ENCODE peak calls at places on chromosomes 16 and 17, in five cellular contexts. One of them, this sample, is unnamed.

GRCh38 chr17:41060052-41060604 is at the start of gene KRTAP2-3:
- DNase-seq in NCI-H2171: no peak
- DNase-seq in aorta: no peak
- DNase-seq in NCI-H1436: no peak
- DNase-seq in NCI-H774: no peak
- DNase-seq in this sample: no peak

GRCh38 chr16:66273036-66273435 is 93.5 kb upstream of the CDH5 start:
- DNase-seq in aorta: no peak
- DNase-seq in NCI-H1436: no peak
- DNase-seq in NCI-H774: no peak
- DNase-seq in NCI-H2171: no peak
- DNase-seq in this sample: no peak

GRCh38 chr17:66634193-66634592 is 200.7 kb upstream of the CACNG5 start:
- DNase-seq in NCI-H2171: no peak
- DNase-seq in NCI-H1436: no peak
- DNase-seq in NCI-H774: no peak
- DNase-seq in aorta: no peak
- DNase-seq in this sample: no peak

GRCh38 chr16:46632778-46633733 is 11.9 kb upstream of the SHCBP1 start:
- DNase-seq in NCI-H2171: no peak
- DNase-seq in NCI-H774: peak
- DNase-seq in aorta: no peak
- DNase-seq in NCI-H1436: no peak
- DNase-seq in this sample: no peak

GRCh38 chr17:81285179-81285878 is 9.8 kb downstream of the SLC38A10 start:
- DNase-seq in NCI-H2171: no peak
- DNase-seq in NCI-H1436: no peak
- DNase-seq in aorta: peak
- DNase-seq in NCI-H774: no peak
- DNase-seq in this sample: no peak

GRCh38 chr16:30004811-30005242 is 6.0 kb downstream of the DOC2A start:
- DNase-seq in aorta: no peak
- DNase-seq in NCI-H1436: peak
- DNase-seq in NCI-H2171: no peak
- DNase-seq in NCI-H774: no peak
- DNase-seq in this sample: no peak

GRCh38 chr17:35548978-35549377 is 11.5 kb upstream of the SLFN12L start:
- DNase-seq in aorta: no peak
- DNase-seq in NCI-H2171: no peak
- DNase-seq in NCI-H774: no peak
- DNase-seq in NCI-H1436: no peak
- DNase-seq in this sample: no peak

GRCh38 chr17:45225964-45226530 is 4.4 kb downstream of the FMNL1 start:
- DNase-seq in NCI-H1436: no peak
- DNase-seq in aorta: peak
- DNase-seq in NCI-H2171: no peak
- DNase-seq in NCI-H774: no peak
- DNase-seq in this sample: no peak

GRCh38 chr17:5416886-5417285 is 2.6 kb downstream of the NUP88 start:
- DNase-seq in NCI-H2171: no peak
- DNase-seq in aorta: no peak
- DNase-seq in NCI-H1436: no peak
- DNase-seq in NCI-H774: no peak
- DNase-seq in this sample: no peak

GRCh38 chr17:65054602-65055001 is 1.9 kb downstream of the GNA13 start:
- DNase-seq in NCI-H2171: no peak
- DNase-seq in NCI-H1436: peak
- DNase-seq in NCI-H774: no peak
- DNase-seq in aorta: no peak
- DNase-seq in this sample: no peak

GRCh38 chr17:10123093-10123492 is 75.3 kb downstream of the GAS7 start:
- DNase-seq in NCI-H2171: no peak
- DNase-seq in NCI-H1436: no peak
- DNase-seq in NCI-H774: no peak
- DNase-seq in aorta: no peak
- DNase-seq in this sample: no peak

GRCh38 chr17:81420769-81421462 is 25.7 kb downstream of the BAHCC1 start:
- DNase-seq in NCI-H1436: no peak
- DNase-seq in NCI-H774: no peak
- DNase-seq in aorta: peak
- DNase-seq in NCI-H2171: no peak
- DNase-seq in this sample: no peak

GRCh38 chr17:74037320-74037719 is 166.2 kb upstream of the RPL38 start:
- DNase-seq in NCI-H774: no peak
- DNase-seq in NCI-H2171: peak
- DNase-seq in NCI-H1436: no peak
- DNase-seq in aorta: no peak
- DNase-seq in this sample: no peak

GRCh38 chr17:75945202-75945601 is 4.4 kb upstream of the FBF1 start:
- DNase-seq in NCI-H2171: peak
- DNase-seq in aorta: no peak
- DNase-seq in NCI-H774: no peak
- DNase-seq in NCI-H1436: no peak
- DNase-seq in this sample: no peak

GRCh38 chr17:74211141-74211928 is 2.0 kb upstream of the TTYH2 start:
- DNase-seq in aorta: no peak
- DNase-seq in NCI-H2171: no peak
- DNase-seq in NCI-H774: no peak
- DNase-seq in NCI-H1436: no peak
- DNase-seq in this sample: no peak

GRCh38 chr16:88012360-88012759 is 61.1 kb downstream of the BANP start:
- DNase-seq in NCI-H774: no peak
- DNase-seq in NCI-H2171: no peak
- DNase-seq in NCI-H1436: no peak
- DNase-seq in aorta: no peak
- DNase-seq in this sample: no peak

GRCh38 chr16:84518804-84519341 is 14.4 kb upstream of the MEAK7 start:
- DNase-seq in aorta: peak
- DNase-seq in NCI-H774: peak
- DNase-seq in NCI-H2171: peak
- DNase-seq in NCI-H1436: peak
- DNase-seq in this sample: no peak

GRCh38 chr17:64037180-64037579 is 16.7 kb upstream of the ICAM2 start:
- DNase-seq in NCI-H1436: no peak
- DNase-seq in NCI-H2171: no peak
- DNase-seq in aorta: no peak
- DNase-seq in NCI-H774: no peak
- DNase-seq in this sample: no peak

GRCh38 chr16:67774457-67774853 is 31.9 kb downstream of the RANBP10 start:
- DNase-seq in NCI-H1436: no peak
- DNase-seq in NCI-H774: no peak
- DNase-seq in aorta: no peak
- DNase-seq in NCI-H2171: no peak
- DNase-seq in this sample: no peak

GRCh38 chr17:3867106-3867505 is 21.1 kb upstream of the NCBP3 start:
- DNase-seq in NCI-H774: no peak
- DNase-seq in NCI-H2171: no peak
- DNase-seq in NCI-H1436: no peak
- DNase-seq in aorta: no peak
- DNase-seq in this sample: no peak

GRCh38 chr16:22425036-22425801 is 50.8 kb upstream of the CDR2 start:
- DNase-seq in NCI-H2171: no peak
- DNase-seq in NCI-H1436: no peak
- DNase-seq in aorta: peak
- DNase-seq in NCI-H774: no peak
- DNase-seq in this sample: no peak

GRCh38 chr16:17377360-17378324 is 93.1 kb downstream of the XYLT1 start:
- DNase-seq in NCI-H2171: no peak
- DNase-seq in aorta: no peak
- DNase-seq in NCI-H774: no peak
- DNase-seq in NCI-H1436: no peak
- DNase-seq in this sample: no peak

GRCh38 chr16:1713933-1714332 is 7.9 kb downstream of the MAPK8IP3 start:
- DNase-seq in NCI-H2171: no peak
- DNase-seq in NCI-H1436: no peak
- DNase-seq in NCI-H774: no peak
- DNase-seq in aorta: no peak
- DNase-seq in this sample: no peak

GRCh38 chr16:50526249-50526648 is 21.9 kb upstream of the NKD1 start:
- DNase-seq in NCI-H2171: no peak
- DNase-seq in NCI-H1436: no peak
- DNase-seq in aorta: no peak
- DNase-seq in NCI-H774: no peak
- DNase-seq in this sample: no peak

GRCh38 chr17:57941384-57942370 is 13.5 kb downstream of the CUEDC1 start:
- DNase-seq in NCI-H2171: no peak
- DNase-seq in aorta: no peak
- DNase-seq in NCI-H774: no peak
- DNase-seq in NCI-H1436: no peak
- DNase-seq in this sample: no peak

GRCh38 chr17:82948081-82948511 is 108.3 kb upstream of the ZNF750 start:
- DNase-seq in NCI-H1436: no peak
- DNase-seq in NCI-H774: no peak
- DNase-seq in aorta: no peak
- DNase-seq in NCI-H2171: no peak
- DNase-seq in this sample: no peak

GRCh38 chr17:57349533-57350227 is 93.4 kb downstream of the MSI2 start:
- DNase-seq in NCI-H2171: no peak
- DNase-seq in NCI-H1436: no peak
- DNase-seq in aorta: no peak
- DNase-seq in NCI-H774: no peak
- DNase-seq in this sample: no peak

GRCh38 chr16:1078579-1079021 is 6.1 kb downstream of the SSTR5 start:
- DNase-seq in NCI-H1436: no peak
- DNase-seq in NCI-H2171: peak
- DNase-seq in NCI-H774: peak
- DNase-seq in aorta: peak
- DNase-seq in this sample: no peak

GRCh38 chr16:54505479-54506247 is 219.1 kb upstream of the IRX3 start:
- DNase-seq in NCI-H2171: no peak
- DNase-seq in NCI-H774: peak
- DNase-seq in aorta: no peak
- DNase-seq in NCI-H1436: peak
- DNase-seq in this sample: no peak

GRCh38 chr16:3655030-3655790 is 719 bp downstream of the DNASE1 start:
- DNase-seq in NCI-H774: no peak
- DNase-seq in NCI-H2171: no peak
- DNase-seq in NCI-H1436: no peak
- DNase-seq in aorta: no peak
- DNase-seq in this sample: no peak

GRCh38 chr16:22220714-22221113 is 14.6 kb downstream of the EEF2K start:
- DNase-seq in NCI-H1436: no peak
- DNase-seq in NCI-H2171: no peak
- DNase-seq in aorta: peak
- DNase-seq in NCI-H774: no peak
- DNase-seq in this sample: no peak

GRCh38 chr17:56834380-56835258 is 668 bp downstream of the DGKE start:
- DNase-seq in NCI-H774: peak
- DNase-seq in NCI-H1436: peak
- DNase-seq in NCI-H2171: peak
- DNase-seq in aorta: peak
- DNase-seq in this sample: no peak

GRCh38 chr16:55479560-55480197 is 681 bp downstream of the MMP2 start:
- DNase-seq in NCI-H1436: no peak
- DNase-seq in NCI-H2171: no peak
- DNase-seq in NCI-H774: no peak
- DNase-seq in aorta: peak
- DNase-seq in this sample: no peak

GRCh38 chr17:38454528-38454927 is 26.3 kb downstream of the ARHGAP23 start:
- DNase-seq in NCI-H774: no peak
- DNase-seq in aorta: peak
- DNase-seq in NCI-H1436: no peak
- DNase-seq in NCI-H2171: no peak
- DNase-seq in this sample: no peak

GRCh38 chr16:6483634-6484033 is 849.0 kb upstream of the RBFOX1 start:
- DNase-seq in NCI-H1436: no peak
- DNase-seq in aorta: no peak
- DNase-seq in NCI-H2171: no peak
- DNase-seq in NCI-H774: no peak
- DNase-seq in this sample: peak

GRCh38 chr17:21400816-21401593 is 24.8 kb downstream of the KCNJ12 start:
- DNase-seq in NCI-H1436: no peak
- DNase-seq in NCI-H774: no peak
- DNase-seq in aorta: no peak
- DNase-seq in NCI-H2171: no peak
- DNase-seq in this sample: no peak

GRCh38 chr16:64150193-64150592 is 971.7 kb downstream of the CDH11 start:
- DNase-seq in NCI-H774: no peak
- DNase-seq in aorta: no peak
- DNase-seq in NCI-H1436: no peak
- DNase-seq in NCI-H2171: no peak
- DNase-seq in this sample: no peak

GRCh38 chr16:27598921-27599565 is 49.1 kb downstream of the KATNIP start:
- DNase-seq in aorta: no peak
- DNase-seq in NCI-H2171: no peak
- DNase-seq in NCI-H1436: no peak
- DNase-seq in NCI-H774: no peak
- DNase-seq in this sample: no peak

GRCh38 chr16:1538804-1539520 is 5.5 kb downstream of the TMEM204 start:
- DNase-seq in NCI-H1436: no peak
- DNase-seq in NCI-H2171: peak
- DNase-seq in NCI-H774: no peak
- DNase-seq in aorta: no peak
- DNase-seq in this sample: peak

This sample was measured in NCI-H1694.